ENCODE peak calls at places on chromosome 3, in six cellular contexts. F, N, J, G, I and V are unnamed samples. For H3K27me3 and H3K36me3, the result is how much of the 10 kb centered on the place peaks cover.

GRCh38 chr3:14135581-14135980 is 10.7 kb downstream of the TMEM43 start:
- DNase-seq in G (no peak), N (no peak), I (no peak), F (no peak), J (no peak), V (no peak)

GRCh38 chr3:192367616-192368015 is 359.7 kb downstream of the FGF12 start:
- DNase-seq in F (no peak), J (no peak), N (no peak), G (no peak), I (no peak), V (no peak)

GRCh38 chr3:41715376-41715775 is 246.5 kb downstream of the ULK4 start:
- DNase-seq in J (no peak), G (no peak), I (no peak), N (no peak), F (no peak), V (no peak)

GRCh38 chr3:107525101-107525953 is 2.6 kb downstream of the BBX start:
- DNase-seq in N (no peak), J (no peak), G (peak), F (peak), I (peak), V (peak)

GRCh38 chr3:173785004-173785403 is 387.5 kb downstream of the NLGN1 start:
- DNase-seq in G (no peak), F (no peak), I (no peak), N (no peak), J (no peak), V (peak)

GRCh38 chr3:32419766-32420137 is 28.1 kb downstream of the CMTM7 start:
- DNase-seq in F (no peak), I (no peak), J (no peak), G (no peak), N (no peak), V (no peak)

GRCh38 chr3:185084883-185085282 is 68.0 kb downstream of the C3orf70 start:
- DNase-seq in F (no peak), I (no peak), N (peak), J (peak), G (no peak), V (no peak)

GRCh38 chr3:122299872-122300460 is 25.1 kb upstream of the CSTA start:
- DNase-seq in G (no peak), F (peak), I (no peak), J (peak), N (no peak), V (peak)

GRCh38 chr3:101252307-101252706 is 68.1 kb downstream of the IMPG2 start:
- DNase-seq in N (no peak), J (no peak), I (no peak), G (no peak), F (no peak), V (no peak)

GRCh38 chr3:20069178-20069532 is 28.9 kb downstream of the KAT2B start:
- DNase-seq in N (no peak), J (no peak), G (no peak), I (no peak), F (no peak), V (no peak)

DNA sequence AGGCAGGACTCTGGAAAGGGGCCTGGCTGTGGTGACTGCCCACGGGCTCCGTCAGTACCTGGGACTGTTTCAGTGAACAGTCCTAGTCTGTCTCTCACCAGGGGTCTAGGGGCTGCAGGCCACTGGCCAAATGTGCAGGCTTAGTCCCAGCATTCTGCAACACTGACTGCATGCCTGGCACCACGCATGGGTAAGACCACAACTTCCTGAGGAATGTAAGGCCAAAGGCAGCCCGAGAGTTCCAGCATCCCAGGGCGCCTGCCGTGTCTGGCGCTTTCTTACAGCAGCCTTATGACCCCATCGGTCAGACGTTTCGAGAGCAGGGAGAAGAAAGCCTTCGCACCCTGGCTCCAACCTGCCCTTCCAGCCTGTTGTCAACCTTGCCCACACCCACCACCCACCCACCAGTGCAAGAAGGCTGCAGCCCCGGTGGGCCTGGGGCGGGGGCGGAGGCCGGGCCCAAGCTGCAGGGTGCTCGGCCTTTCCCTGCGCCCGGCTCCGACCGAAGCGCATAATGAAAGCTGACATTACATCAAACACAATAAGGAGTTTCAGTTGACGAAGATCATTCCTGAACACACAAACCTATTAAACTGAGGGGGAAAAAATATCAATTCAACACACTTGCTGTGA is 29.5 kb upstream of the TMEM115 start:
- DNase-seq in G (no peak), N (no peak), F (no peak), J (no peak), I (no peak), V (no peak)
- H3K27me3 ChIP-seq in G (under half), N (under half), F (under half), J (half or more), I (under half), V (under half)

GRCh38 chr3:138329127-138329983 is at the start of gene NME9:
- DNase-seq in F (peak), G (peak), I (peak), J (peak), N (no peak), V (peak)

GRCh38 chr3:138328341-138328740 is 1.3 kb downstream of the NME9 start:
- DNase-seq in G (no peak), N (no peak), F (peak), J (peak), I (no peak), V (no peak)

GRCh38 chr3:138327831-138328230 is 1.8 kb downstream of the NME9 start:
- DNase-seq in I (no peak), G (no peak), J (no peak), N (no peak), F (no peak), V (no peak)

GRCh38 chr3:138331143-138331894 is 1.7 kb upstream of the NME9 start:
- DNase-seq in I (no peak), J (peak), N (no peak), G (no peak), F (no peak), V (no peak)

GRCh38 chr3:138329984-138330293 is 288 bp upstream of the NME9 start:
- DNase-seq in G (no peak), J (no peak), N (no peak), I (no peak), F (no peak), V (no peak)
- H3K4me3 ChIP-seq in G (peak), J (peak), N (peak), I (no peak), F (peak), V (peak)

GRCh38 chr3:114671741-114672510 is 378.1 kb downstream of the TIGIT start:
- DNase-seq in F (no peak), G (no peak), I (no peak), J (no peak), N (no peak), V (no peak)
- H3K36me3 ChIP-seq in F (under half), G (under half), I (under half), J (under half), N (under half), V (under half)

DNA sequence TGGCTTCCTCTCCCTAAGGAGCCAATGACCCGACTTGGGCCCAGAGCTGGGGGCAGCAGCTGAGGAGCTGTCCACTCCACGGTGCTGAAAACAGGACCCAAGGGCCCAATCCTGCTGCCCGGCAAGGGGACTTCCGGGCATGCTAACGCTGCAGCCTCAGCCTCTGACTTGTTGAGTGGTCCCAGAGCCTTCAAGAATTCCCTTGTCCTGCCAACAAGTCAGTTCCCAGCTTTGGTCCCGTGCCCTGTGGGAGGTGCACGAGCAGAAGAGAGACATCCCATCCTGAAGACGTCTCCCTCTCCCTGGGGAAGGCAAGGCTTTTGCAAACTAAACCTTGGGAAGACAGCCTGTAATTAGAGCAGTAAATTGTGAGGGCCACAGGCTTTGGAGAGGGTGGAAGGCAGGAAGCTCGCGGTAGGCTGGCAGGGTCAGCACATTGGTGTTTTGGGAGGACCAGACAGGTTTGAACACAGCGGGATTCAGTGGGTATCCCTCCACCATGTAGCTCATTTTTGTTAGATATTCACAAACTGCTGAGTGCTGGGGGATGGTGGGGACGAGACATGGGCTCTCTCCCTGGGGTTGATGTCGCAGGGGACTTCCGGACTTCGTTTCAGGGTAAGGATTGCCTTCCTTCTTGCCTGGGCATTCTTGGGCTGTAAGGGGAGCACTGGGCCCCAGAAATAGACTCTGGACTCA is 29.8 kb upstream of the PRR23E start:
- DNase-seq in G (no peak), I (no peak), J (no peak), N (no peak), F (peak), V (peak)
- H3K27me3 ChIP-seq in G (under half), I (under half), J (under half), N (under half), F (under half), V (under half)

GRCh38 chr3:46884427-46884826 is 6.9 kb downstream of the PTH1R start:
- DNase-seq in F (no peak), G (no peak), N (no peak), J (no peak), I (no peak), V (no peak)

GRCh38 chr3:46882377-46883015 is 5.0 kb downstream of the PTH1R start:
- DNase-seq in I (no peak), N (no peak), G (no peak), J (no peak), F (peak), V (peak)

GRCh38 chr3:46881819-46882376 is 4.4 kb downstream of the PTH1R start:
- DNase-seq in F (peak), J (no peak), G (no peak), I (no peak), N (no peak), V (no peak)

GRCh38 chr3:46884929-46885328 is 7.4 kb downstream of the PTH1R start:
- DNase-seq in G (no peak), J (no peak), N (no peak), I (no peak), F (no peak), V (peak)

DNA sequence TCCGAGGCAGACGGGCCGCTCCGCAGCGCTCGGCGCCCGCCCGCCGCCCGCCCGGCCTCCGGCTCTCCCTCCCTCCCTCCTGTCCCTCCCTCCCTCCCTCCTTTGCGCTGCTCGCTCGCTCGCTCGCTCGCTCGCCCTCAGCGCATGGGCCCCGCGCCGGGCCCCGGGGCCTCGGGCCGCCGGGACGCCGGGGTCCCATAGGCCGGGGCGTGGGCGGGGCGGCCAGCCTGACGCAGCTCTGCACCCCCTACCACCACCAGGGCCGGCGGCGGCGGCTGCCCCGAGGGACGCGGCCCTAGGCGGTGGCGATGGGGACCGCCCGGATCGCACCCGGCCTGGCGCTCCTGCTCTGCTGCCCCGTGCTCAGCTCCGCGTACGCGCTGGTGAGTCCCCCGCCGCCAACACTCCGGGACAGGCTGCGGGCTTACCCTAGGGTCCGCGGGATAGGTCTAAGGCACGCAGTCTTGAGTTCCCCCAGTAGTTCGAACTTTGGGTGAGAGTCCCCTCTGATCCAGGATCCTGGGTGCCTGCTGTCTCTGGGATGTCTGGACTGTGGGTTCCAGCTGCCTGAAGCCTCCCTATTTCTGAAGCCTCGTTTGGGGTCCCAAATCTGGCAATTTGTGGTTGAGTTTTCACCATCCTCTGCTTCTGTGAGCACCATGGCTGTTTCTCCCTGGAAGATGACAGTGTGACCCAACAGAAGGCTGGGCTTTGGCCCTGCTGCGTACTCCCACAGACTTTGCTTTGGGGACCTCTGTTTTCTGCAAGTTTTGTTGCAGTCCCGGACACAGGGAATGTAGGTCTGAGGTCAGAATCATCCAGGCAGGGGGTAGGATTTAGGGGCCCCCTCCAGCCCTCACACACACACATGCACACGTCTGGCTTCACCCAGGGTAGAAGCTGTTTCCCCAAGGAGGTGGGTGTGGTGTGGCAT is 6.0 kb downstream of the PTH1R start:
- DNase-seq in I (no peak), G (no peak), N (no peak), J (no peak), F (peak), V (peak)
- H3K4me3 ChIP-seq in I (peak), G (peak), N (peak), J (no peak), F (no peak), V (peak)

DNA sequence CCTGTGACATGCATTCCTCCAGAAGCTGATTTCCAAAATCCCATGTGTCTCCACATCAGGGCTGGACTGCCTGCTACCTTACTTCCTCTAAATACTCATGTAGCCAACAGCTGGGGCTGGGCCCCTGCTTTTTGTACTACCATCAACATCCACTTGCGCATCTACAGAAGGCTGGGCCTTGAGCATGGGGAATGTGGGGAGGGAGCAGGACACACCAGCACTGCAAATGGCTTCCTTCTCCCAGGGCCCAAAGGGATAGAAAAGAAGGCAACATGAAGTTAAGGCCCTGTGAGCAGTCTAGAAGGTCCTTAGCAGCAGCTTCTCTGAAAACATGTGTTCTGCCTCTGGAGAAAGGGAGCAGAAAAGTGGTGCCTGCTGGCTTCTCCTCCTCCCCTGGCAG is 27.2 kb downstream of the MKRN2 start:
- DNase-seq in N (no peak), J (no peak), F (no peak), G (no peak), I (no peak), V (no peak)
- H3K36me3 ChIP-seq in N (under half), J (half or more), F (half or more), G (half or more), I (under half), V (half or more)

DNA sequence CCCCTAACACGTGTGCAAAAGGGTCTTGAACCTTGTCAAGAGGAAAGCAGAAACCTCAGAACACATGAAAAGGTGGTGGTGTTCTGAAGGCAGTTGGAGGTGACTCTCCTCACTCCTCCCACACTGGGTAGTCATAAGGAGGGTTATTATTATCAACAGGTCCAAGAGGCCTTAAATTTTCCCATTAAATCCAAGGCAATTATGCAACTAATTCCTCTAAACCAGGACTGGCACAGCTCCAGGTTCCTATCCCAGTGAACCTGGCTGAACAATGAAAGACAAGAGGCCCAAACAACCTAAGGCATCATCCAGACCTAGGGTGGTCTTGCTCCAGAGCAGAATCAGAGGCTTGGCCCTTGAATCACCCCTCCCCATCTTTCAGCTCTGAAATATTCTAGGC is 15.0 kb downstream of the MYLK start:
- DNase-seq in J (no peak), I (no peak), G (no peak), N (no peak), F (no peak), V (peak)
- H3K27me3 ChIP-seq in J (under half), I (under half), G (under half), N (under half), F (under half), V (under half)

DNA sequence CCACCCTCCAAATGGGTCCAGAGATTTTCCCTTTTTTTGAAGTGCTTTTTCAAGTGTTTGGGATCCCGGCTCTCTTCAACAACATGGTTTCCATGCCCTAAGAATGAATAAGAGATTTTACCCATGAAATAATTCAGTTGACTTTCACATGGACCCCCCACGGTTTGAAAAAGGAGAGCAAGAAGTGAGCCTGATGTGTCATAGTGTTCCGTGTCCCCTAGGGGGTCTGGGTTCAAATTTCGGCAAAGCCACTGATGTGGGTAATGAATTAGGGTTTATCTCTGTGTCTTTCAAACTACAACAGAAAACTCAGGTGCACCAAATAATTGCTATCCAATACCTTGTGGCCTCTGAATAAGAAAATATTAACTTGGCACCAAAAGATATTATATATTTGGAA is 2.9 kb downstream of the BOC start:
- DNase-seq in J (no peak), F (no peak), N (no peak), G (no peak), I (no peak), V (no peak)
- H3K4me3 ChIP-seq in J (no peak), F (no peak), N (no peak), G (no peak), I (no peak), V (no peak)

DNA sequence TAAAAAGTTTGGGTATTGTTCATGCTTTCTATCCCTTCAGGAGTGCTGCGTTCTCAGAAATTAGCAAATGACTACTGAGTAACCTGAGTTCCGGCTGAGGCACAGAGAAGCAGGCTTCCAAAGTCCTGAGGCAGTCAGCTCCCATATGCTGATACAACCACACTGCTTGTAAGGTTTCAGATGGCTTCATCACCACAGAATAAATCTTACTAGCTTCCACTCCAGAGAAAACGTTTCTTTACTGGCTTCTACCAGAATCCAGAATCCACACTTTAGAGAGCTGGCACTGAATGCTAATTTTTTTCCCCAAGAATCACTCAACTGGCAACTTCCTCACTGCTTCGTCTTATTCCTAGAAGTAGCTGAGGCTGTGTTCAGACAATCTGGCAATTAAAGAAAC is 21.4 kb downstream of the TAMM41 start:
- DNase-seq in J (no peak), N (no peak), I (no peak), F (no peak), G (no peak), V (no peak)
- H3K36me3 ChIP-seq in J (under half), N (under half), I (under half), F (half or more), G (half or more), V (half or more)